ENCODE peak calls at places on chromosome 17, in eight cellular contexts. K is bronchial epithelial cell, B is transverse colon, J is hepatocyte, W is H9, F is body of pancreas, S is lung, U is stomach. V is an unnamed sample.

GRCh38 chr17:32520737-32521399 is 34.1 kb downstream of the CDK5R1 start:
- DNase-seq in K (no peak), B (no peak), J (no peak), W (no peak), F (no peak), S (no peak), U (no peak), V (no peak)

GRCh38 chr17:48244121-48244711 is 136.7 kb downstream of the SNX11 start:
- DNase-seq in K (peak; percentile 33), B (peak; percentile 37), J (peak; percentile 65), W (no peak), F (no peak), S (no peak), U (no peak), V (peak; percentile 97)

GRCh38 chr17:69761767-69762321 is 313.2 kb upstream of the KCNJ16 start:
- DNase-seq in K (peak; percentile 99), B (no peak), J (peak; percentile 48), W (no peak), F (no peak), S (no peak), U (no peak), V (peak; percentile 98)

GRCh38 chr17:1860978-1861377 is 31.2 kb downstream of the RPA1 start:
- DNase-seq in K (no peak), B (no peak), J (no peak), W (no peak), F (no peak), S (no peak), U (no peak), V (no peak)

GRCh38 chr17:57481901-57482300 is 225.6 kb downstream of the MSI2 start:
- DNase-seq in K (no peak), B (no peak), J (peak; percentile 70), W (no peak), F (no peak), S (no peak), U (no peak), V (peak; percentile 46)

GRCh38 chr17:72609501-72609900 is 483.0 kb downstream of the SLC39A11 start:
- DNase-seq in K (peak; percentile 91), B (peak; percentile 67), J (no peak), W (no peak), F (peak; percentile 35), S (no peak), U (peak; percentile 42), V (no peak)

GRCh38 chr17:74874615-74875037 is 1.8 kb upstream of the FDXR start:
- DNase-seq in K (no peak), B (no peak), J (no peak), W (no peak), F (no peak), S (no peak), U (no peak), V (no peak)

GRCh38 chr17:29549169-29549935 is 17.5 kb downstream of the ABHD15 start:
- DNase-seq in K (no peak), B (no peak), J (peak; percentile 22), W (no peak), F (no peak), S (no peak), U (no peak), V (no peak)

GRCh38 chr17:49843774-49844350 is 4.0 kb downstream of the TAC4 start:
- DNase-seq in K (no peak), B (no peak), J (no peak), W (peak; percentile 72), F (no peak), S (no peak), U (no peak), V (no peak)

GRCh38 chr17:49846938-49847712 is 744 bp downstream of the TAC4 start:
- DNase-seq in K (no peak), B (no peak), J (no peak), W (no peak), F (no peak), S (no peak), U (no peak), V (no peak)

GRCh38 chr17:49848019-49848473 is at the start of gene TAC4:
- DNase-seq in K (no peak), B (no peak), J (no peak), W (peak; percentile 57), F (no peak), S (no peak), U (no peak), V (no peak)

GRCh38 chr17:49842846-49843245 is 5.0 kb downstream of the TAC4 start:
- DNase-seq in K (no peak), B (no peak), J (no peak), W (no peak), F (no peak), S (no peak), U (no peak), V (no peak)

GRCh38 chr17:49845210-49845782 is 2.6 kb downstream of the TAC4 start:
- DNase-seq in K (no peak), B (no peak), J (no peak), W (no peak), F (no peak), S (no peak), U (no peak), V (no peak)
- TF ChIP-seq CTCF in K (no peak), B (no peak), J (no peak), W (no peak), F (no peak), S (no peak), U (no peak), V (no peak)

GRCh38 chr17:82065193-82065637 is 389 bp downstream of the DUS1L start:
- DNase-seq in K (no peak), B (no peak), J (peak; percentile 48), W (no peak), F (no peak), S (no peak), U (no peak), V (no peak)
- TF ChIP-seq CTCF in K (no peak), B (no peak), J (no peak), W (no peak), F (no peak), S (no peak), U (no peak), V (no peak)

GRCh38 chr17:64056269-64057005 is 36.0 kb upstream of the ICAM2 start:
- DNase-seq in K (no peak), B (peak; percentile 27), J (no peak), W (peak; percentile 89), F (peak; percentile 66), S (no peak), U (no peak), V (no peak)
- TF ChIP-seq CTCF in K (no peak), B (no peak), J (no peak), W (no peak), F (peak; percentile 5), S (no peak), U (no peak), V (no peak)

DNA sequence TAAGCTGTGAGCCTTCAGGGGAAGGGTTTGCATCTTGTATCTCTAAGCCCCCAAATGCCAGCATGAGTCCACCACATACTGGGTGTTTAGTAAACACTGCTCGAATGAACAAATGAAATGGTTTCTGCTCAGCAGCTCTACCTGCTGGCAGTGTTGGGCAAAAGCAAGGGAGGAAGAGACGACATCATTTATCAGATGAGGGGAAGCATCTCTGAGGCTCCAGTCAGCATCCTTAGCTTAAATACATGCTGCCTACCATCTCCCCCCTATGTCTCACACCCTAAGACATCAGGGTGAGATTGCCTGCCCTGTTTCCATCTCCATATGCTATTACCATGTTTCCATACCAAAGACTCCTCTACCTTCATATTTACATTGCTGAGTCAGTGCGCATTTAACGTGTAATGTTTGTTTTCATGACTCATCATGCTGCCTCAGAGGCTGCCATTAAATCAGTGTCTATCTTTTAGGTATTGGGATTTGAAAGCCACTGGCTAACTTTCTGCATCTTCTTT is 379.8 kb downstream of the UTP18 start:
- DNase-seq in K (peak; percentile 88), B (no peak), J (no peak), W (peak; percentile 74), F (no peak), S (no peak), U (no peak), V (peak; percentile 0)
- TF ChIP-seq CTCF in K (peak; percentile 35), B (no peak), J (peak; percentile 30), W (peak; percentile 79), F (no peak), S (no peak), U (no peak), V (peak; percentile 45)

GRCh38 chr17:82003411-82004381 is 19.0 kb downstream of the CENPX start:
- DNase-seq in K (peak; percentile 89), B (peak; percentile 53), J (peak; percentile 88), W (no peak), F (no peak), S (no peak), U (no peak), V (peak; percentile 80)
- TF ChIP-seq CTCF in K (no peak), B (no peak), J (no peak), W (no peak), F (no peak), S (no peak), U (no peak), V (no peak)

GRCh38 chr17:81328925-81329278 is 33.8 kb upstream of the SLC38A10 start:
- DNase-seq in K (peak; percentile 44), B (no peak), J (no peak), W (no peak), F (no peak), S (no peak), U (no peak), V (no peak)

GRCh38 chr17:81328489-81328888 is 33.4 kb upstream of the SLC38A10 start:
- DNase-seq in K (no peak), B (no peak), J (no peak), W (no peak), F (no peak), S (no peak), U (no peak), V (peak; percentile 78)

GRCh38 chr17:81330884-81331245 is 35.8 kb upstream of the SLC38A10 start:
- DNase-seq in K (no peak), B (no peak), J (no peak), W (no peak), F (no peak), S (no peak), U (no peak), V (no peak)

GRCh38 chr17:81329927-81330883 is 35.1 kb upstream of the SLC38A10 start:
- DNase-seq in K (peak; percentile 62), B (peak; percentile 61), J (peak; percentile 78), W (peak; percentile 81), F (no peak), S (no peak), U (no peak), V (peak; percentile 67)

DNA sequence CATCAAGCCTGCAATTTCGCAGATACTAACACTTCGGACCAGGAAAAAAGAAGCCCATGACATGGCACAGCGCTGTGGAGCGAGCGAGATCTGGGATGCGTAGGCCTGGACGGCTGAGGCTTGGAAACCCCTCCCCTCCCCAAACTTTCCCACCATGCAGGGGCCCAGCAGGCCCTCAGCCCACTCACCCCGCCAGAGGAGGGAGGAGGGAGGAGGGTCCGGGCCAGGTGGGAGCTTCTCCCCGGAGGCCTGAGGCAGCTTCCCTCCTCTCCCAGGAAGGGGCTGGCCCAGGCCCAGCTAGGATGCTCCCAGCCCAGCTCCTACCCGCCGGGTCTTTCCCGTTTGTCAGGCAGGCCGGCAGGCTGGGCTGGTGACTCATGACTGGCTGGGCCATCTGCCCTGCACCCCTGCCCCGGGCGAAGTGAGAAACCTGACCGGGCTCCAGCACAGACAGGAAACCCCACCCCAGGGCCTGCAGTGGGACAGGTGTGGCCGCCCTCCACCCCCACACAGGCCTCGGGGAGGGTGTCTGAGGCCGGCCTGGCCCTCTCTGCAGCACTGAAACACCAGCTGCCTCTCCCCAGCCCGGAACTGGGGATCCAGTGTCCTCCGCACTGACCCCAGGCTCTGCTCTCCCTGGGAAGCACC is 34.3 kb upstream of the SLC38A10 start:
- DNase-seq in K (peak; percentile 96), B (peak; percentile 94), J (peak; percentile 95), W (peak; percentile 94), F (peak; percentile 60), S (peak; percentile 88), U (peak; percentile 80), V (peak; percentile 91)
- TF ChIP-seq CTCF in K (no peak), B (no peak), J (no peak), W (no peak), F (no peak), S (no peak), U (no peak), V (no peak)

GRCh38 chr17:10728331-10728730 is 1.5 kb downstream of the TMEM220 start:
- DNase-seq in K (no peak), B (no peak), J (no peak), W (no peak), F (no peak), S (no peak), U (no peak), V (no peak)
- TF ChIP-seq CTCF in K (no peak), B (no peak), J (no peak), W (no peak), F (no peak), S (no peak), U (no peak), V (no peak)

V was measured in PC-9.